ENCODE peak calls at places on chromosomes 11 and 22, in seven cellular contexts. Y is H9, F is IMR-90, X is neuronal stem cell, O is mesendoderm, T is trophoblast cell, I is mesenchymal stem cell. K is an unnamed sample.
A peak's percentile ranks its signal among the peaks of the same experiment; 100 is the strongest.

GRCh38 chr11:8930456-8931175 is 2.1 kb downstream of the C11orf16 start:
- DNase-seq in Y (no peak), F (no peak), X (no peak), O (no peak), T (no peak), I (no peak), K (no peak)

GRCh38 chr11:60316317-60316716 is 10.7 kb upstream of the MS4A6E start:
- DNase-seq in Y (no peak), F (no peak), X (no peak), O (no peak), T (no peak), I (no peak), K (no peak)

GRCh38 chr11:70142171-70142875 is 60.8 kb upstream of the FADD start:
- DNase-seq in Y (no peak), F (no peak), X (peak; percentile 40), O (peak; percentile 58), T (no peak), I (no peak), K (no peak)

GRCh38 chr22:28969401-28970168 is 86.2 kb downstream of the ZNRF3 start:
- DNase-seq in Y (no peak), F (no peak), X (no peak), O (no peak), T (no peak), I (no peak), K (no peak)

GRCh38 chr11:11415786-11416390 is 62.8 kb upstream of the CSNK2A3 start:
- DNase-seq in Y (no peak), F (no peak), X (no peak), O (no peak), T (no peak), I (peak; percentile 38), K (no peak)

GRCh38 chr11:117502285-117502856 is 174.7 kb downstream of the CEP164 start:
- DNase-seq in Y (no peak), F (no peak), X (no peak), O (no peak), T (no peak), I (no peak), K (no peak)

GRCh38 chr11:94111660-94112059 is 17.0 kb upstream of the PANX1 start:
- DNase-seq in Y (no peak), F (no peak), X (no peak), O (no peak), T (no peak), I (no peak), K (no peak)

GRCh38 chr11:94077568-94078293 is 50.9 kb upstream of the PANX1 start:
- DNase-seq in Y (no peak), F (no peak), X (no peak), O (peak; percentile 48), T (peak; percentile 45), I (no peak), K (no peak)

GRCh38 chr11:116310215-116310614 is 462.6 kb downstream of the BUD13 start:
- DNase-seq in Y (no peak), F (peak; percentile 2), X (no peak), O (no peak), T (no peak), I (no peak), K (no peak)

GRCh38 chr11:78179459-78180071 is 8.9 kb downstream of the KCTD21 start:
- DNase-seq in Y (no peak), F (no peak), X (no peak), O (peak; percentile 59), T (peak; percentile 19), I (no peak), K (no peak)

GRCh38 chr22:32050678-32051515 is 7.8 kb downstream of the SLC5A1 start:
- DNase-seq in Y (peak; percentile 50), F (peak; percentile 79), X (no peak), O (peak; percentile 69), T (peak; percentile 80), I (peak; percentile 58), K (no peak)

GRCh38 chr11:35097814-35098213 is 41.2 kb upstream of the CD44 start:
- DNase-seq in Y (no peak), F (no peak), X (no peak), O (no peak), T (no peak), I (no peak), K (no peak)

GRCh38 chr11:47185305-47186075 is 744 bp downstream of the PACSIN3 start:
- DNase-seq in Y (peak; percentile 96), F (peak; percentile 37), X (peak; percentile 58), O (peak; percentile 93), T (peak; percentile 90), I (peak; percentile 67), K (peak; percentile 87)

GRCh38 chr11:44426958-44427357 is 117.0 kb upstream of the ALX4 start:
- DNase-seq in Y (no peak), F (no peak), X (no peak), O (no peak), T (no peak), I (no peak), K (no peak)

GRCh38 chr11:118334746-118335145 is 7.8 kb downstream of the CD3D start:
- DNase-seq in Y (no peak), F (no peak), X (no peak), O (no peak), T (no peak), I (no peak), K (no peak)

GRCh38 chr11:124902616-124903015 is 5.0 kb upstream of the ROBO4 start:
- DNase-seq in Y (no peak), F (peak; percentile 40), X (no peak), O (no peak), T (no peak), I (no peak), K (no peak)

GRCh38 chr22:27560781-27561180 is 240.8 kb downstream of the MN1 start:
- DNase-seq in Y (no peak), F (no peak), X (no peak), O (no peak), T (no peak), I (no peak), K (no peak)

GRCh38 chr11:44421090-44421675 is 111.2 kb upstream of the ALX4 start:
- DNase-seq in Y (no peak), F (no peak), X (no peak), O (no peak), T (no peak), I (no peak), K (no peak)

GRCh38 chr22:44735518-44736428 is 16.6 kb upstream of the ARHGAP8 start:
- DNase-seq in Y (peak; percentile 89), F (peak; percentile 41), X (peak; percentile 67), O (peak; percentile 66), T (peak; percentile 46), I (peak; percentile 41), K (peak; percentile 49)

GRCh38 chr11:43735931-43736330 is 55.4 kb downstream of the HSD17B12 start:
- DNase-seq in Y (no peak), F (peak; percentile 71), X (no peak), O (no peak), T (no peak), I (no peak), K (no peak)

GRCh38 chr11:12810497-12810896 is 136.3 kb downstream of the TEAD1 start:
- DNase-seq in Y (no peak), F (peak; percentile 64), X (no peak), O (no peak), T (no peak), I (peak; percentile 41), K (no peak)

DNA sequence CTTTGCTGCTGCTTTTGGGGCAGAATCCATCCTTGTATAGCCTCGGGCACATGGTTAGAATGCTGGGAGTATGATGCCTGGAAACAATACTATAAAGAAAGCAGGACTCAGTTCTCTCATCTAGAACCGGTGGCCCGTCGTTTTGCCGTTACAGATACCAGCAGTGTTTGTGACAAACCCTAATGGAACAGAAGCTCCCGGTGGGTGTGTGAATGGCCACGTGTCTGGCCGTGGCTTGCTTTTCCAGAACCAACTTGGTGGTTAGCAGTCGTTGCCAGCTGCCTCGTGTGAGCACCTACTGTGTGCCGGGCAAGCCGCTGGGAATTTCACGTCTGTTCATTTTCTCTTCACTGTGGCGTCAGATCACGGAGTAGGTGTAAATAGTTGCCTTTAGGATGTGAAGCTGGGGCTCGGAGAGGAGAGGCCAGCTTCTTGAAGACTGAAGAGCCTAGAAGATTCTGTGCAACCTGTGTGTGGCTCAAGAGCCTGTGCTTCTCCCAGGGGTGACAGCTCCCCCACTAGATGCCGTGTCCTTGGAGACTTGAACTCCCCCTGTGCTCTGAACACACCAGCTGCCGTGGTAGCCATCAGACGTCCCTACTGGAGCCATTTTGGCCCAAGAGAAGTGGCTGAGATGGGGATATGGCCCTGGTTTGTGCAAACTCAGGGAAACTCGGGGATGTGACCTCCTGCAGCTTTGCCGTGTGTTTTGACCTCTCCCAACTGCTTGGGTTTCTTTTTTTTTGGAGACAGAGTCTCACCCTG is 57.5 kb upstream of the PPARA start:
- DNase-seq in Y (no peak), F (no peak), X (no peak), O (no peak), T (no peak), I (no peak), K (no peak)
- H3K79me1 ChIP-seq in Y (no peaks in the 10 kb centered on the region), F (peaks cover 85% of the 10 kb centered on the region), X (peaks cover 2% of the 10 kb centered on the region), O (no peaks in the 10 kb centered on the region), T (no peaks in the 10 kb centered on the region), I (peaks cover 17% of the 10 kb centered on the region), K (peaks cover 4% of the 10 kb centered on the region)

GRCh38 chr11:64608636-64609035 is 17.6 kb downstream of the SLC22A12 start:
- DNase-seq in Y (no peak), F (no peak), X (no peak), O (peak; percentile 6), T (no peak), I (no peak), K (no peak)
- H3K79me1 ChIP-seq in Y (no peaks in the 10 kb centered on the region), F (no peaks in the 10 kb centered on the region), X (no peaks in the 10 kb centered on the region), O (no peaks in the 10 kb centered on the region), T (no peaks in the 10 kb centered on the region), I (no peaks in the 10 kb centered on the region), K (no peaks in the 10 kb centered on the region)

GRCh38 chr11:66937334-66937733 is 20.8 kb downstream of the PC start:
- DNase-seq in Y (no peak), F (no peak), X (no peak), O (no peak), T (no peak), I (no peak), K (no peak)
- H3K79me1 ChIP-seq in Y (no peaks in the 10 kb centered on the region), F (peaks cover 14% of the 10 kb centered on the region), X (no peaks in the 10 kb centered on the region), O (no peaks in the 10 kb centered on the region), T (no peaks in the 10 kb centered on the region), I (peaks cover 10% of the 10 kb centered on the region), K (no peaks in the 10 kb centered on the region)

GRCh38 chr11:103536335-103536722 is 427.1 kb downstream of the DYNC2H1 start:
- DNase-seq in Y (no peak), F (no peak), X (no peak), O (no peak), T (no peak), I (no peak), K (no peak)
- H3K79me1 ChIP-seq in Y (no peaks in the 10 kb centered on the region), F (no peaks in the 10 kb centered on the region), X (no peaks in the 10 kb centered on the region), O (no peaks in the 10 kb centered on the region), T (peaks cover 8% of the 10 kb centered on the region), I (no peaks in the 10 kb centered on the region), K (no peaks in the 10 kb centered on the region)

K was measured in H1.